ENCODE peak calls at places on chromosomes 13 and 19, in nine cellular contexts. C is adrenal gland, T is cardiac muscle cell, R is HCT116, M is fibroblast of lung, B is ovary, H is transverse colon, P is fibroblast of the aortic adventitia, I is heart right ventricle. F is an unnamed sample.

GRCh38 chr19:18007605-18007938 is 398 bp upstream of the ARRDC2 start:
- DNase-seq in C (no peak), T (no peak), R (no peak), M (no peak), B (no peak), H (no peak), P (no peak), I (no peak), F (no peak)

GRCh38 chr13:73090116-73090811 is 31.5 kb downstream of the KLF5 start:
- DNase-seq in C (no peak), T (no peak), R (peak), M (peak), B (no peak), H (peak), P (peak), I (no peak), F (peak)

GRCh38 chr19:46021531-46022041 is 1.3 kb downstream of the PGLYRP1 start:
- DNase-seq in C (no peak), T (no peak), R (no peak), M (no peak), B (no peak), H (peak), P (no peak), I (no peak), F (no peak)

GRCh38 chr19:55253842-55254624 is 4.8 kb downstream of the PPP6R1 start:
- DNase-seq in C (no peak), T (no peak), R (no peak), M (no peak), B (no peak), H (peak), P (no peak), I (no peak), F (no peak)

GRCh38 chr19:34692541-34692940 is 15.1 kb downstream of the ZNF302 start:
- DNase-seq in C (no peak), T (no peak), R (no peak), M (no peak), B (no peak), H (no peak), P (no peak), I (no peak), F (no peak)

GRCh38 chr19:35436477-35437141 is 11.4 kb upstream of the FFAR2 start:
- DNase-seq in C (no peak), T (peak), R (no peak), M (peak), B (peak), H (peak), P (peak), I (peak), F (peak)

GRCh38 chr13:40803316-40803715 is 13.9 kb downstream of the SLC25A15 start:
- DNase-seq in C (no peak), T (no peak), R (no peak), M (no peak), B (no peak), H (no peak), P (no peak), I (no peak), F (no peak)

GRCh38 chr19:4575267-4575793 is 15.8 kb upstream of the SEMA6B start:
- DNase-seq in C (no peak), T (peak), R (no peak), M (peak), B (peak), H (no peak), P (peak), I (peak), F (peak)

GRCh38 chr19:50008532-50008931 is 16.6 kb downstream of the VRK3 start:
- DNase-seq in C (no peak), T (peak), R (no peak), M (no peak), B (no peak), H (no peak), P (no peak), I (no peak), F (no peak)

DNA sequence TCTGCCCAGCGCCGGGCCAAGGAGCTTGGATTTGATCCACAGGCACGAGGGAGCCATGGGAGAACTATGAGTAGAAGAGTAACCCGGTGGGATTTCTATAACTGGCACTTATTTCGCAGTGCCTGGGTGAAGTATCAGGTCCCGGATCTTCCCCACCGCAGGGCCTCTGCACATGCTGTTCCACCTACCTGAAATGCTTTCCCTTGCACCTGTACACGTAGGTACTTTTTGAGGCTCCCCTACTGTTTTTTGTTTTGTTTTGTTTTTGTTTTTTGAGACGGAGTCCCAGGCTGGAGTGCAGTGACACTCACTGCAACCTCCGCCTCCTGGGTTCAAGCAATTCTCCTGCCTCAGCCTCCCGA is 402 bp upstream of the KANK3 start:
- DNase-seq in C (no peak), T (no peak), R (no peak), M (no peak), B (no peak), H (no peak), P (no peak), I (no peak), F (no peak)
- H3K4me3 ChIP-seq in C (no peak), T (no peak), R (peak), M (no peak), B (no peak), H (no peak), P (no peak), I (peak), F (no peak)

GRCh38 chr13:104993708-104994107 is 1541.8 kb downstream of the EFNB2 start:
- DNase-seq in C (no peak), T (peak), R (no peak), M (no peak), B (no peak), H (no peak), P (no peak), I (no peak), F (no peak)
- TF ChIP-seq CTCF in C (no peak), T (no peak), R (no peak), M (no peak), B (no peak), H (no peak), P (no peak), I (no peak), F (no peak)

GRCh38 chr13:52414963-52415362 is 9.0 kb upstream of the THSD1 start:
- DNase-seq in C (no peak), T (no peak), R (no peak), M (peak), B (no peak), H (no peak), P (peak), I (no peak), F (peak)
- H3K4me3 ChIP-seq in C (no peak), T (no peak), R (no peak), M (no peak), B (no peak), H (no peak), P (no peak), I (no peak), F (no peak)

GRCh38 chr13:100800283-100800875 is 125.8 kb upstream of the TMTC4 start:
- DNase-seq in C (no peak), T (no peak), R (no peak), M (no peak), B (no peak), H (no peak), P (no peak), I (no peak), F (no peak)

GRCh38 chr13:100797921-100798320 is 123.3 kb upstream of the TMTC4 start:
- DNase-seq in C (no peak), T (no peak), R (no peak), M (no peak), B (no peak), H (no peak), P (no peak), I (no peak), F (no peak)

GRCh38 chr13:100808330-100808729 is 133.7 kb upstream of the TMTC4 start:
- DNase-seq in C (no peak), T (no peak), R (no peak), M (no peak), B (no peak), H (no peak), P (no peak), I (no peak), F (no peak)

GRCh38 chr13:100798739-100799361 is 124.3 kb upstream of the TMTC4 start:
- DNase-seq in C (no peak), T (no peak), R (no peak), M (no peak), B (no peak), H (no peak), P (no peak), I (no peak), F (no peak)

GRCh38 chr13:100803091-100803490 is 128.5 kb upstream of the TMTC4 start:
- DNase-seq in C (no peak), T (no peak), R (no peak), M (no peak), B (no peak), H (no peak), P (no peak), I (no peak), F (no peak)
- TF ChIP-seq CTCF in C (no peak), T (no peak), R (no peak), M (no peak), B (no peak), H (no peak), P (no peak), I (no peak), F (no peak)

GRCh38 chr19:53908106-53908932 is 759 bp upstream of the CACNG7 start:
- DNase-seq in C (no peak), T (peak), R (no peak), M (peak), B (peak), H (no peak), P (peak), I (peak), F (peak)
- H3K4me3 ChIP-seq in C (no peak), T (peak), R (no peak), M (peak), B (no peak), H (no peak), P (peak), I (peak), F (peak)